ENCODE peak calls at places on chromosomes 11 and 22, in eight cellular contexts. N, G, S, M, D, X, Q and W are unnamed samples. For H3K9me3 and H3K4me1, the result is how much of the 10 kb centered on the place peaks cover.

GRCh38 chr11:112785104-112785503 is 176.1 kb upstream of the NCAM1 start:
- DNase-seq in N (no peak), G (no peak), S (no peak), M (no peak), D (no peak), X (no peak), Q (no peak), W (peak)

GRCh38 chr11:113778111-113778910 is 1.3 kb upstream of the CLDN25 start:
- DNase-seq in N (no peak), G (peak), S (no peak), M (peak), D (no peak), X (peak), Q (no peak), W (peak)

GRCh38 chr22:27630754-27631153 is 170.8 kb downstream of the MN1 start:
- DNase-seq in N (peak), G (no peak), S (no peak), M (no peak), D (no peak), X (no peak), Q (no peak), W (no peak)

GRCh38 chr22:17569971-17570511 is 6.7 kb downstream of the SLC25A18 start:
- DNase-seq in N (no peak), G (peak), S (no peak), M (no peak), D (no peak), X (peak), Q (no peak), W (peak)

GRCh38 chr11:69840371-69841169 is 21.4 kb upstream of the FGF3 start:
- DNase-seq in N (peak), G (no peak), S (peak), M (no peak), D (peak), X (no peak), Q (no peak), W (no peak)

GRCh38 chr22:43053176-43053575 is 36.0 kb downstream of the TTLL1 start:
- DNase-seq in N (peak), G (no peak), S (no peak), M (no peak), D (no peak), X (no peak), Q (no peak), W (peak)

GRCh38 chr22:20037419-20037818 is 16.5 kb downstream of the TANGO2 start:
- DNase-seq in N (no peak), G (no peak), S (no peak), M (no peak), D (no peak), X (no peak), Q (no peak), W (no peak)

GRCh38 chr22:36528336-36528735 is 630 bp downstream of the EIF3D start:
- DNase-seq in N (no peak), G (peak), S (no peak), M (no peak), D (no peak), X (peak), Q (no peak), W (peak)

GRCh38 chr11:36373040-36374010 is 77.2 kb downstream of the PRR5L start:
- DNase-seq in N (no peak), G (no peak), S (no peak), M (peak), D (no peak), X (no peak), Q (no peak), W (no peak)

GRCh38 chr22:37316875-37317371 is 34.6 kb downstream of the CYTH4 start:
- DNase-seq in N (peak), G (peak), S (peak), M (peak), D (peak), X (peak), Q (peak), W (peak)

GRCh38 chr22:31142285-31142684 is 2.0 kb upstream of the PLA2G3 start:
- DNase-seq in N (no peak), G (no peak), S (no peak), M (no peak), D (no peak), X (no peak), Q (no peak), W (no peak)

GRCh38 chr11:126545057-126545555 is 189.6 kb downstream of the ST3GAL4 start:
- DNase-seq in N (no peak), G (no peak), S (no peak), M (no peak), D (no peak), X (no peak), Q (no peak), W (no peak)

GRCh38 chr11:12617632-12618031 is 56.6 kb upstream of the TEAD1 start:
- DNase-seq in N (no peak), G (no peak), S (no peak), M (no peak), D (no peak), X (no peak), Q (no peak), W (no peak)

GRCh38 chr11:69911310-69912160 is 92.3 kb upstream of the FGF3 start:
- DNase-seq in N (no peak), G (no peak), S (peak), M (peak), D (peak), X (no peak), Q (no peak), W (no peak)

GRCh38 chr22:17824452-17824851 is 50.2 kb upstream of the BID start:
- DNase-seq in N (no peak), G (no peak), S (no peak), M (no peak), D (no peak), X (no peak), Q (no peak), W (no peak)

GRCh38 chr11:69881467-69882269 is 62.5 kb upstream of the FGF3 start:
- DNase-seq in N (peak), G (no peak), S (no peak), M (no peak), D (peak), X (peak), Q (no peak), W (no peak)

GRCh38 chr11:120052196-120052775 is 85.6 kb downstream of the TRIM29 start:
- DNase-seq in N (no peak), G (no peak), S (no peak), M (no peak), D (no peak), X (no peak), Q (no peak), W (no peak)

GRCh38 chr11:107929611-107930200 is 1.5 kb downstream of the RAB39A start:
- DNase-seq in N (peak), G (no peak), S (no peak), M (no peak), D (no peak), X (no peak), Q (no peak), W (no peak)

GRCh38 chr11:117678651-117679407 is 118.2 kb downstream of the DSCAML1 start:
- DNase-seq in N (no peak), G (no peak), S (no peak), M (no peak), D (no peak), X (no peak), Q (no peak), W (no peak)

GRCh38 chr11:102256251-102256650 is 61.0 kb upstream of the BIRC3 start:
- DNase-seq in N (no peak), G (peak), S (peak), M (no peak), D (no peak), X (no peak), Q (no peak), W (no peak)

GRCh38 chr11:77191429-77191822 is 63.4 kb downstream of the MYO7A start:
- DNase-seq in N (no peak), G (no peak), S (no peak), M (no peak), D (no peak), X (no peak), Q (no peak), W (no peak)
- H3K4me3 ChIP-seq in N (peak), G (no peak), S (no peak), M (no peak), D (peak), X (no peak), Q (no peak), W (no peak)

GRCh38 chr11:24531528-24531927 is 34.7 kb downstream of the LUZP2 start:
- DNase-seq in N (no peak), G (no peak), S (no peak), M (no peak), D (no peak), X (no peak), Q (no peak), W (no peak)
- H3K9me3 ChIP-seq in N (under half), G (under half), S (under half), M (under half), D (under half), X (under half), Q (under half), W (under half)

DNA sequence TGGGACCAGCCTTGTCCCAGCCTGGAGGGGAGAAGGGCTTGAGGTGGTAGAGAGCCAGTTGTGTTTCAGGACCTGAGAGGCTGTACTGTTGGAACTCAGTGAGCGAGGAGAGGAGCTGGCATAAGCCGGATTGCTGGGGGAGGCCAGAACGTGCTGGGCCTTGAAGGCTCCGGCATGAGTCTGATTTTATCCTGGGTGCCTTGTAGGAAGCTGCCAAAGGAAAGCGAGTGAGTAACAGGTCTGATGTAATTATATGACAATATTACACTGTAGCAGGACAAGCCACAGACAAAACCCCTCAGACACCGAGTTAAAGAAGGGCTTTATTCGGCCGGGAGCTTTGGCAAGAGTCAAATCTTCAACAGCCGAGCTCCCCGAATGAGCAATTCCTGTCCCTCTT is 17.2 kb downstream of the AP2A2 start:
- DNase-seq in N (peak), G (no peak), S (no peak), M (no peak), D (no peak), X (no peak), Q (no peak), W (no peak)
- H3K4me1 ChIP-seq in N (half or more), G (under half), S (under half), M (under half), D (half or more), X (under half), Q (under half), W (under half)

GRCh38 chr11:86608251-86608799 is 64.1 kb downstream of the ME3 start:
- DNase-seq in N (peak), G (peak), S (peak), M (peak), D (peak), X (peak), Q (no peak), W (peak)
- H3K4me3 ChIP-seq in N (no peak), G (no peak), S (no peak), M (peak), D (no peak), X (no peak), Q (no peak), W (no peak)

GRCh38 chr22:47442821-47443220 is 680.4 kb downstream of the TBC1D22A start:
- DNase-seq in N (no peak), G (no peak), S (no peak), M (no peak), D (no peak), X (no peak), Q (no peak), W (no peak)
- H3K9me3 ChIP-seq in N (under half), G (under half), S (under half), M (under half), D (under half), X (under half), Q (under half), W (under half)

GRCh38 chr11:83174008-83174407 is 17.1 kb downstream of the PCF11 start:
- DNase-seq in N (no peak), G (no peak), S (no peak), M (no peak), D (no peak), X (no peak), Q (no peak), W (no peak)
- H3K4me1 ChIP-seq in N (under half), G (under half), S (under half), M (under half), D (half or more), X (under half), Q (half or more), W (under half)

GRCh38 chr11:134414036-134414731 is 2.1 kb upstream of the B3GAT1 start:
- DNase-seq in N (peak), G (no peak), S (no peak), M (no peak), D (no peak), X (no peak), Q (no peak), W (no peak)

GRCh38 chr11:134412508-134413333 is 679 bp upstream of the B3GAT1 start:
- DNase-seq in N (peak), G (peak), S (no peak), M (no peak), D (no peak), X (peak), Q (no peak), W (no peak)

GRCh38 chr11:134416726-134417125 is 4.7 kb upstream of the B3GAT1 start:
- DNase-seq in N (no peak), G (no peak), S (no peak), M (no peak), D (no peak), X (no peak), Q (no peak), W (no peak)

GRCh38 chr11:134413334-134414035 is 1.4 kb upstream of the B3GAT1 start:
- DNase-seq in N (peak), G (no peak), S (no peak), M (no peak), D (no peak), X (no peak), Q (no peak), W (no peak)

DNA sequence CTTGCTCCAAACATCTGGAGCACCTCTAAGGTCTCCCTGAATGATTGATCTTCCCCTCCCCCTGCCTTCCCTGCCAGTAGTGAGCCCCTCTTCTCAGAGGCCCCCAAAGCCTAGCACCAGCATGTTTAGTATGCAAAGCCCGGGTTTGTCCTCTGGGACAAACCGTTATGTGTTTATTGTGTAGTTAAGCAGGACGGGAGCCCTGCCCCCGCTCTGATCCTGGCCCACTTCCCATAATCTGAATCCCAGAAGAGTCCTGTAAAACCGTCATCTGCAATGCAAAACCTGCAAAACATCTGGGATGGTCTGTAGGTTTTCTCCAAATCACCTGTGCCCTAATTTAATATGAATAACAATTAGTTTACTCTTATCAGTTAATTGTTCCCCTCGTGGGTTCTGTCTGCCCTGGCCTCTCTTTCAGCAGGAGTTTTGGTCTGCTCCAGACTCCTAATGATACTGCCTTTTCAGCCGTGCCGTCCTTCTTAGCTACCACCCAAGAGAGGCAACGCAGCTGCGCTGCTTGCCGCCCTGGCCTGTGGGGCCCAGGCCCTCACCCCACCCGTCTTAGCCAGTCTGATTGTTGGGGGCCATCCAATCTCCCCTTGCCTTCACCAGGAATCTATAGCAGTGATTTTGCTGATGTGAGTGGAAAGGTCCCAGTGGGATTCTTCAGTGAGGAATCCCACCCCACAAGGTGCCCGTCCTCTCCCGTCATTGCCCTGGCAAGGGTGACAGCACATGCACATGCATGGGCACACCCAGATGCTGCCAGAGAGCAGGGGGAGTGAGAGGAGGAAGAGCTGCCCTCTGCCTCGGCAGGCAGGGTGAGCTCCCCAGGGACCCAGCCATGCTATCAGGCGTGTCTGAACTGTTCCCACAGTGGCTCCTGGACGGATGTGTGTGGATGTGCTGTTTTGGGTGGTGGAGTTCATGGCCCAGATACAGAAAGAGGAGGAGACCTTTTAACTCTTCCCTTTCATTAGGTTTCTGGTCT is 3.0 kb upstream of the B3GAT1 start:
- DNase-seq in N (peak), G (no peak), S (no peak), M (no peak), D (no peak), X (no peak), Q (no peak), W (no peak)
- H3K4me3 ChIP-seq in N (peak), G (no peak), S (no peak), M (no peak), D (no peak), X (no peak), Q (no peak), W (no peak)

GRCh38 chr11:40606800-40607199 is 852.7 kb downstream of the LRRC4C start:
- DNase-seq in N (no peak), G (no peak), S (no peak), M (no peak), D (no peak), X (no peak), Q (no peak), W (no peak)
- H3K9me3 ChIP-seq in N (under half), G (under half), S (under half), M (under half), D (under half), X (under half), Q (under half), W (under half)